ENCODE peak calls at places on chromosomes 7 and 10, in ten cellular contexts. One of them, this sample, is unnamed.

GRCh38 chr7:72805526-72806494 is 22.2 kb downstream of the TYW1B start:
- DNase-seq in anterior cingulate cortex: peak
- DNase-seq in GM04503: peak
- DNase-seq in activated gamma-delta T cell treated with Interleukin-2 at 50 U/mL for 16 hours: no peak
- DNase-seq in sigmoid colon: no peak
- DNase-seq in GM19239: no peak
- DNase-seq in mesothelial cell of epicardium: no peak
- DNase-seq in GM03348: peak
- DNase-seq in A549: no peak
- DNase-seq in stimulated activated CD4-positive, alpha-beta T cell treated with anti-CD3 and anti-CD28 coated beads, Interleukin-1b, Interleukin-23, amount 100 ng/mL, for 24 hours: no peak
- DNase-seq in this sample: no peak

GRCh38 chr10:132612571-132613504 is 75.3 kb downstream of the INPP5A start:
- DNase-seq in GM03348: no peak
- DNase-seq in anterior cingulate cortex: no peak
- DNase-seq in GM04503: no peak
- DNase-seq in activated gamma-delta T cell treated with Interleukin-2 at 50 U/mL for 16 hours: no peak
- DNase-seq in mesothelial cell of epicardium: no peak
- DNase-seq in sigmoid colon: no peak
- DNase-seq in stimulated activated CD4-positive, alpha-beta T cell treated with anti-CD3 and anti-CD28 coated beads, Interleukin-1b, Interleukin-23, amount 100 ng/mL, for 24 hours: no peak
- DNase-seq in GM19239: no peak
- DNase-seq in A549: no peak
- DNase-seq in this sample: no peak

GRCh38 chr7:146961617-146962016 is 845.0 kb downstream of the CNTNAP2 start:
- DNase-seq in stimulated activated CD4-positive, alpha-beta T cell treated with anti-CD3 and anti-CD28 coated beads, Interleukin-1b, Interleukin-23, amount 100 ng/mL, for 24 hours: no peak
- DNase-seq in anterior cingulate cortex: no peak
- DNase-seq in GM19239: no peak
- DNase-seq in activated gamma-delta T cell treated with Interleukin-2 at 50 U/mL for 16 hours: no peak
- DNase-seq in sigmoid colon: no peak
- DNase-seq in mesothelial cell of epicardium: no peak
- DNase-seq in GM04503: peak
- DNase-seq in A549: no peak
- DNase-seq in GM03348: peak
- DNase-seq in this sample: peak

GRCh38 chr7:41996381-41997035 is 240.5 kb downstream of the GLI3 start:
- DNase-seq in sigmoid colon: no peak
- DNase-seq in GM03348: peak
- DNase-seq in A549: no peak
- DNase-seq in mesothelial cell of epicardium: no peak
- DNase-seq in GM19239: no peak
- DNase-seq in activated gamma-delta T cell treated with Interleukin-2 at 50 U/mL for 16 hours: no peak
- DNase-seq in anterior cingulate cortex: no peak
- DNase-seq in GM04503: peak
- DNase-seq in stimulated activated CD4-positive, alpha-beta T cell treated with anti-CD3 and anti-CD28 coated beads, Interleukin-1b, Interleukin-23, amount 100 ng/mL, for 24 hours: no peak
- DNase-seq in this sample: no peak

GRCh38 chr10:43411536-43411935 is 2.5 kb upstream of the HNRNPF start:
- DNase-seq in mesothelial cell of epicardium: no peak
- DNase-seq in activated gamma-delta T cell treated with Interleukin-2 at 50 U/mL for 16 hours: no peak
- DNase-seq in GM03348: no peak
- DNase-seq in anterior cingulate cortex: no peak
- DNase-seq in A549: no peak
- DNase-seq in sigmoid colon: no peak
- DNase-seq in stimulated activated CD4-positive, alpha-beta T cell treated with anti-CD3 and anti-CD28 coated beads, Interleukin-1b, Interleukin-23, amount 100 ng/mL, for 24 hours: no peak
- DNase-seq in GM04503: no peak
- DNase-seq in GM19239: no peak
- DNase-seq in this sample: no peak

GRCh38 chr10:12400266-12400931 is 51.1 kb downstream of the CAMK1D start:
- DNase-seq in stimulated activated CD4-positive, alpha-beta T cell treated with anti-CD3 and anti-CD28 coated beads, Interleukin-1b, Interleukin-23, amount 100 ng/mL, for 24 hours: no peak
- DNase-seq in A549: no peak
- DNase-seq in activated gamma-delta T cell treated with Interleukin-2 at 50 U/mL for 16 hours: no peak
- DNase-seq in GM19239: no peak
- DNase-seq in GM04503: no peak
- DNase-seq in anterior cingulate cortex: no peak
- DNase-seq in sigmoid colon: no peak
- DNase-seq in mesothelial cell of epicardium: peak
- DNase-seq in GM03348: no peak
- DNase-seq in this sample: no peak

GRCh38 chr7:43872401-43873165 is 3.3 kb upstream of the MRPS24 start:
- DNase-seq in mesothelial cell of epicardium: no peak
- DNase-seq in GM19239: no peak
- DNase-seq in stimulated activated CD4-positive, alpha-beta T cell treated with anti-CD3 and anti-CD28 coated beads, Interleukin-1b, Interleukin-23, amount 100 ng/mL, for 24 hours: no peak
- DNase-seq in activated gamma-delta T cell treated with Interleukin-2 at 50 U/mL for 16 hours: no peak
- DNase-seq in GM04503: peak
- DNase-seq in GM03348: peak
- DNase-seq in A549: no peak
- DNase-seq in sigmoid colon: peak
- DNase-seq in anterior cingulate cortex: peak
- DNase-seq in this sample: peak

GRCh38 chr10:100775346-100775745 is 30.0 kb downstream of the PAX2 start:
- DNase-seq in mesothelial cell of epicardium: no peak
- DNase-seq in activated gamma-delta T cell treated with Interleukin-2 at 50 U/mL for 16 hours: no peak
- DNase-seq in GM04503: peak
- DNase-seq in anterior cingulate cortex: no peak
- DNase-seq in GM03348: no peak
- DNase-seq in sigmoid colon: peak
- DNase-seq in GM19239: no peak
- DNase-seq in stimulated activated CD4-positive, alpha-beta T cell treated with anti-CD3 and anti-CD28 coated beads, Interleukin-1b, Interleukin-23, amount 100 ng/mL, for 24 hours: no peak
- DNase-seq in A549: no peak
- DNase-seq in this sample: no peak

GRCh38 chr10:61961278-61961677 is 59.8 kb downstream of the ARID5B start:
- DNase-seq in activated gamma-delta T cell treated with Interleukin-2 at 50 U/mL for 16 hours: peak
- DNase-seq in sigmoid colon: no peak
- DNase-seq in GM19239: no peak
- DNase-seq in A549: no peak
- DNase-seq in stimulated activated CD4-positive, alpha-beta T cell treated with anti-CD3 and anti-CD28 coated beads, Interleukin-1b, Interleukin-23, amount 100 ng/mL, for 24 hours: no peak
- DNase-seq in anterior cingulate cortex: no peak
- DNase-seq in GM04503: no peak
- DNase-seq in GM03348: no peak
- DNase-seq in mesothelial cell of epicardium: no peak
- DNase-seq in this sample: no peak

GRCh38 chr10:100349087-100349486 is 2.1 kb downstream of the SCD start:
- DNase-seq in activated gamma-delta T cell treated with Interleukin-2 at 50 U/mL for 16 hours: no peak
- DNase-seq in A549: no peak
- DNase-seq in GM03348: no peak
- DNase-seq in stimulated activated CD4-positive, alpha-beta T cell treated with anti-CD3 and anti-CD28 coated beads, Interleukin-1b, Interleukin-23, amount 100 ng/mL, for 24 hours: no peak
- DNase-seq in mesothelial cell of epicardium: no peak
- DNase-seq in sigmoid colon: no peak
- DNase-seq in anterior cingulate cortex: no peak
- DNase-seq in GM04503: no peak
- DNase-seq in GM19239: no peak
- DNase-seq in this sample: no peak

GRCh38 chr10:133275683-133276092 is 980 bp downstream of the ADAM8 start:
- DNase-seq in GM03348: no peak
- DNase-seq in GM19239: peak
- DNase-seq in activated gamma-delta T cell treated with Interleukin-2 at 50 U/mL for 16 hours: peak
- DNase-seq in sigmoid colon: no peak
- DNase-seq in mesothelial cell of epicardium: no peak
- DNase-seq in stimulated activated CD4-positive, alpha-beta T cell treated with anti-CD3 and anti-CD28 coated beads, Interleukin-1b, Interleukin-23, amount 100 ng/mL, for 24 hours: no peak
- DNase-seq in anterior cingulate cortex: no peak
- DNase-seq in A549: no peak
- DNase-seq in GM04503: no peak
- DNase-seq in this sample: peak

GRCh38 chr10:76717141-76717540 is 920.5 kb downstream of the KCNMA1 start:
- DNase-seq in stimulated activated CD4-positive, alpha-beta T cell treated with anti-CD3 and anti-CD28 coated beads, Interleukin-1b, Interleukin-23, amount 100 ng/mL, for 24 hours: no peak
- DNase-seq in GM19239: no peak
- DNase-seq in anterior cingulate cortex: no peak
- DNase-seq in mesothelial cell of epicardium: no peak
- DNase-seq in A549: no peak
- DNase-seq in sigmoid colon: no peak
- DNase-seq in activated gamma-delta T cell treated with Interleukin-2 at 50 U/mL for 16 hours: no peak
- DNase-seq in GM04503: peak
- DNase-seq in GM03348: peak
- DNase-seq in this sample: no peak

GRCh38 chr7:71595176-71595575 is 463.2 kb downstream of the GALNT17 start:
- DNase-seq in mesothelial cell of epicardium: no peak
- DNase-seq in sigmoid colon: no peak
- DNase-seq in anterior cingulate cortex: no peak
- DNase-seq in activated gamma-delta T cell treated with Interleukin-2 at 50 U/mL for 16 hours: no peak
- DNase-seq in GM19239: no peak
- DNase-seq in stimulated activated CD4-positive, alpha-beta T cell treated with anti-CD3 and anti-CD28 coated beads, Interleukin-1b, Interleukin-23, amount 100 ng/mL, for 24 hours: no peak
- DNase-seq in A549: no peak
- DNase-seq in GM03348: no peak
- DNase-seq in GM04503: no peak
- DNase-seq in this sample: no peak

GRCh38 chr7:36204044-36204663 is 51.1 kb downstream of the EEPD1 start:
- DNase-seq in GM04503: no peak
- DNase-seq in GM03348: no peak
- DNase-seq in activated gamma-delta T cell treated with Interleukin-2 at 50 U/mL for 16 hours: no peak
- DNase-seq in mesothelial cell of epicardium: no peak
- DNase-seq in anterior cingulate cortex: no peak
- DNase-seq in GM19239: no peak
- DNase-seq in stimulated activated CD4-positive, alpha-beta T cell treated with anti-CD3 and anti-CD28 coated beads, Interleukin-1b, Interleukin-23, amount 100 ng/mL, for 24 hours: no peak
- DNase-seq in sigmoid colon: peak
- DNase-seq in A549: no peak
- DNase-seq in this sample: no peak

GRCh38 chr7:103539875-103540274 is 93.9 kb upstream of the SLC26A5 start:
- DNase-seq in A549: no peak
- DNase-seq in GM03348: no peak
- DNase-seq in sigmoid colon: no peak
- DNase-seq in stimulated activated CD4-positive, alpha-beta T cell treated with anti-CD3 and anti-CD28 coated beads, Interleukin-1b, Interleukin-23, amount 100 ng/mL, for 24 hours: no peak
- DNase-seq in GM04503: no peak
- DNase-seq in mesothelial cell of epicardium: no peak
- DNase-seq in anterior cingulate cortex: no peak
- DNase-seq in GM19239: no peak
- DNase-seq in activated gamma-delta T cell treated with Interleukin-2 at 50 U/mL for 16 hours: no peak
- DNase-seq in this sample: no peak

GRCh38 chr10:73874267-73875138 is at the start of gene CAMK2G:
- DNase-seq in GM03348: peak
- DNase-seq in mesothelial cell of epicardium: peak
- DNase-seq in A549: peak
- DNase-seq in stimulated activated CD4-positive, alpha-beta T cell treated with anti-CD3 and anti-CD28 coated beads, Interleukin-1b, Interleukin-23, amount 100 ng/mL, for 24 hours: peak
- DNase-seq in anterior cingulate cortex: peak
- DNase-seq in GM19239: peak
- DNase-seq in activated gamma-delta T cell treated with Interleukin-2 at 50 U/mL for 16 hours: peak
- DNase-seq in GM04503: no peak
- DNase-seq in sigmoid colon: peak
- DNase-seq in this sample: peak

GRCh38 chr10:130079614-130080460 is 30.8 kb downstream of the C10orf143 start:
- DNase-seq in mesothelial cell of epicardium: no peak
- DNase-seq in anterior cingulate cortex: no peak
- DNase-seq in stimulated activated CD4-positive, alpha-beta T cell treated with anti-CD3 and anti-CD28 coated beads, Interleukin-1b, Interleukin-23, amount 100 ng/mL, for 24 hours: no peak
- DNase-seq in GM03348: no peak
- DNase-seq in A549: no peak
- DNase-seq in GM19239: no peak
- DNase-seq in GM04503: no peak
- DNase-seq in sigmoid colon: no peak
- DNase-seq in activated gamma-delta T cell treated with Interleukin-2 at 50 U/mL for 16 hours: no peak
- DNase-seq in this sample: no peak

GRCh38 chr7:5766321-5766761 is 15.1 kb downstream of the RNF216 start:
- DNase-seq in activated gamma-delta T cell treated with Interleukin-2 at 50 U/mL for 16 hours: no peak
- DNase-seq in sigmoid colon: no peak
- DNase-seq in stimulated activated CD4-positive, alpha-beta T cell treated with anti-CD3 and anti-CD28 coated beads, Interleukin-1b, Interleukin-23, amount 100 ng/mL, for 24 hours: no peak
- DNase-seq in GM03348: peak
- DNase-seq in GM19239: no peak
- DNase-seq in A549: no peak
- DNase-seq in mesothelial cell of epicardium: no peak
- DNase-seq in anterior cingulate cortex: no peak
- DNase-seq in GM04503: peak
- DNase-seq in this sample: no peak